ENCODE peak calls at places on chromosomes 1 and 21, in six cellular contexts. U, Z, A, K, Y and N are unnamed samples.

GRCh38 chr1:224052767-224053166 is 61.1 kb upstream of the FBXO28 start:
- DNase-seq in U (no peak), Z (no peak), A (no peak), K (no peak), Y (no peak), N (no peak)

GRCh38 chr1:230867119-230867902 is 1.0 kb downstream of the C1orf198 start:
- DNase-seq in U (no peak), Z (no peak), A (no peak), K (no peak), Y (no peak), N (no peak)

GRCh38 chr1:94180650-94181049 is 56.7 kb downstream of the ARHGAP29 start:
- DNase-seq in U (no peak), Z (no peak), A (no peak), K (no peak), Y (no peak), N (no peak)

GRCh38 chr1:2089051-2089450 is 38.8 kb downstream of the PRKCZ start:
- DNase-seq in U (no peak), Z (peak), A (no peak), K (no peak), Y (no peak), N (no peak)

GRCh38 chr21:45607922-45608295 is 35.6 kb upstream of the PCBP3 start:
- DNase-seq in U (peak), Z (no peak), A (no peak), K (no peak), Y (no peak), N (no peak)

GRCh38 chr1:42723511-42723910 is 16.5 kb downstream of the CLDN19 start:
- DNase-seq in U (no peak), Z (no peak), A (no peak), K (no peak), Y (no peak), N (no peak)

GRCh38 chr1:216910081-216910840 is 187.0 kb upstream of the ESRRG start:
- DNase-seq in U (peak), Z (no peak), A (no peak), K (no peak), Y (no peak), N (no peak)

GRCh38 chr1:72366473-72366872 is 84.1 kb upstream of the NEGR1 start:
- DNase-seq in U (no peak), Z (no peak), A (no peak), K (no peak), Y (no peak), N (no peak)

GRCh38 chr1:231147896-231148295 is 14.0 kb upstream of the TRIM67 start:
- DNase-seq in U (no peak), Z (no peak), A (no peak), K (no peak), Y (no peak), N (no peak)

GRCh38 chr1:14111121-14111520 is 411.1 kb downstream of the PRDM2 start:
- DNase-seq in U (no peak), Z (no peak), A (no peak), K (no peak), Y (no peak), N (no peak)

GRCh38 chr1:92480813-92481597 is 5.7 kb downstream of the GFI1 start:
- DNase-seq in U (no peak), Z (peak), A (peak), K (no peak), Y (no peak), N (peak)

GRCh38 chr1:78491311-78492071 is 717 bp downstream of the PTGFR start:
- DNase-seq in U (no peak), Z (peak), A (peak), K (no peak), Y (peak), N (peak)

GRCh38 chr1:78274814-78275213 is 216.0 kb upstream of the PTGFR start:
- DNase-seq in U (no peak), Z (no peak), A (no peak), K (no peak), Y (no peak), N (no peak)

GRCh38 chr1:160260436-160261382 is 1.6 kb downstream of the DCAF8 start:
- DNase-seq in U (no peak), Z (no peak), A (no peak), K (no peak), Y (no peak), N (no peak)

GRCh38 chr1:68221001-68221970 is 11.0 kb downstream of the WLS start:
- DNase-seq in U (no peak), Z (no peak), A (no peak), K (no peak), Y (no peak), N (no peak)

GRCh38 chr1:4371849-4372248 is 282.6 kb upstream of the AJAP1 start:
- DNase-seq in U (no peak), Z (no peak), A (no peak), K (no peak), Y (no peak), N (no peak)

GRCh38 chr1:207753611-207754010 is 1.8 kb downstream of the CD46 start:
- DNase-seq in U (no peak), Z (no peak), A (no peak), K (no peak), Y (no peak), N (no peak)

GRCh38 chr1:227899141-227899819 is 48.5 kb downstream of the WNT9A start:
- DNase-seq in U (no peak), Z (peak), A (no peak), K (no peak), Y (peak), N (no peak)

GRCh38 chr1:109898842-109899241 is 11.8 kb upstream of the CSF1 start:
- DNase-seq in U (no peak), Z (no peak), A (no peak), K (no peak), Y (no peak), N (no peak)

GRCh38 chr1:166671627-166672026 is 167.6 kb upstream of the POGK start:
- DNase-seq in U (no peak), Z (no peak), A (no peak), K (no peak), Y (no peak), N (no peak)

GRCh38 chr1:69441496-69441895 is 126.2 kb upstream of the LRRC7 start:
- DNase-seq in U (no peak), Z (no peak), A (no peak), K (no peak), Y (no peak), N (no peak)

GRCh38 chr1:3481836-3482589 is 27.5 kb downstream of the ARHGEF16 start:
- DNase-seq in U (no peak), Z (no peak), A (no peak), K (peak), Y (no peak), N (no peak)

GRCh38 chr1:16210581-16210980 is 1.9 kb downstream of the ARHGEF19 start:
- DNase-seq in U (no peak), Z (no peak), A (no peak), K (no peak), Y (no peak), N (no peak)

GRCh38 chr1:242826706-242827336 is 302.3 kb upstream of the PLD5 start:
- DNase-seq in U (no peak), Z (no peak), A (no peak), K (no peak), Y (no peak), N (no peak)

GRCh38 chr1:206685256-206685748 is 597 bp downstream of the MAPKAPK2 start:
- DNase-seq in U (no peak), Z (peak), A (peak), K (no peak), Y (no peak), N (peak)

GRCh38 chr1:164320780-164321683 is 238.0 kb upstream of the PBX1 start:
- DNase-seq in U (no peak), Z (peak), A (peak), K (peak), Y (peak), N (peak)

GRCh38 chr1:190084552-190084951 is 393.1 kb downstream of the BRINP3 start:
- DNase-seq in U (no peak), Z (peak), A (peak), K (no peak), Y (no peak), N (no peak)

GRCh38 chr1:162210171-162210570 is 140.7 kb downstream of the NOS1AP start:
- DNase-seq in U (no peak), Z (no peak), A (no peak), K (no peak), Y (no peak), N (no peak)

GRCh38 chr1:234683856-234684632 is 74.1 kb upstream of the IRF2BP2 start:
- DNase-seq in U (no peak), Z (no peak), A (no peak), K (peak), Y (peak), N (no peak)

GRCh38 chr1:22745675-22746585 is 35.3 kb downstream of the EPHB2 start:
- DNase-seq in U (no peak), Z (no peak), A (no peak), K (no peak), Y (no peak), N (no peak)

GRCh38 chr1:153387785-153388184 is 3.1 kb downstream of the S100A8 start:
- DNase-seq in U (no peak), Z (no peak), A (no peak), K (no peak), Y (no peak), N (no peak)

GRCh38 chr21:29342394-29342957 is 43.8 kb downstream of the BACH1 start:
- DNase-seq in U (no peak), Z (peak), A (no peak), K (no peak), Y (peak), N (no peak)

GRCh38 chr1:81254560-81254959 is 546.2 kb upstream of the ADGRL2 start:
- DNase-seq in U (no peak), Z (peak), A (no peak), K (no peak), Y (no peak), N (no peak)

GRCh38 chr1:118209648-118210047 is 24.6 kb upstream of the SPAG17 start:
- DNase-seq in U (no peak), Z (no peak), A (no peak), K (no peak), Y (no peak), N (no peak)

GRCh38 chr1:6614019-6614952 is 755 bp downstream of the PHF13 start:
- DNase-seq in U (no peak), Z (peak), A (peak), K (peak), Y (peak), N (peak)

DNA sequence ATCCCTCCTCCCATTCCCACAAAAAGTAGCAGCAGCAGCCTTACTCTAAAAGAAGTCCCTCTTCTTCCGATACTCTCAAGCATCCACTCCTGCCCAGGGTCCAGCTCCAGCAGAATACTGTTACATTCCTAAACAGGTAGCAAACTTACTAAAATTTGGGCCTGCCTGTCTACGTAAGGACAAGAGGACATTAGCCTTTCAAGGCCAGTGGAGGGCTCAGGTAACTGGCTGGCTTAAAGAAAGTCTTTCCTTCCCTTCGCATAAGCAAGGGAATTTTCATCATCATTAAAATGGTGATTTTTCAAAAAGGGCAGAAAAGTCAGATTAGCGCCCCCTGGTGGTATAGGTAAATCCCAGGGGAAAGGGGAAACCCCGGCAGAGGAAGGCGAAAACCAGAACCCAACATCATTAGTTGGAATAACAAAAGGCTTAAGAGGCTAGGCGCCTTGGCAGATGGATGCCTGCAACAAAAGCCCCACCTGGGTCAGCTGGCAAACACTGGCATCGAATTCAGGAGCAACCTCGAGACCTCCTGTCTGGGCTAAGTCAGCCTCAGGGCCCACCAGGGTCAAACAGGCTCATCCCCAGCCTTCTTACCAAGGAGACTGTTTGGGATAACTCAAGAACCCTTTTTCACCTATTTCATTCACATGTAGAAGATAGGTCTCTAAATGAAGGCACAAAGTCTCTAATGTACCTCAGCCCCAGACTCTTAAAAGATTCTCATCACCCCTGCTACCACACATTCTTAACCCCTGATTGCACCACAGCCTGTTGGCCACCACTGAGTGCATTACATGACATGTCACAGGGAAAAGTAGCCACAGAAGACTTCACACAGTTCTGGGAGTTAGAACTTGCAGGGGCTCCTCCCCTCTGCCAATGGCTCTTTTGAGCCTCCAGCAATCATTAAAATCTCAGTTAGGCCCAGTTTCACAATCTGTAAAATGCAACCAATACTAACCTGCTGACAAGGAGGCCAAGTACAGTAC is 36.7 kb downstream of the ERI3 start:
- DNase-seq in U (no peak), Z (peak), A (peak), K (no peak), Y (no peak), N (no peak)
- TF ChIP-seq CTCF in U (peak), Z (peak), A (peak), K (no peak), Y (peak), N (peak)

GRCh38 chr1:54249798-54250497 is 50.0 kb downstream of the MRPL37 start:
- DNase-seq in U (no peak), Z (no peak), A (no peak), K (no peak), Y (no peak), N (no peak)
- TF ChIP-seq CTCF in U (no peak), Z (no peak), A (no peak), K (no peak), Y (no peak), N (no peak)

GRCh38 chr1:192232859-192233417 is 74.7 kb downstream of the RGS18 start:
- DNase-seq in U (no peak), Z (no peak), A (no peak), K (no peak), Y (no peak), N (no peak)

GRCh38 chr1:192243721-192244120 is 73.1 kb upstream of the RGS21 start:
- DNase-seq in U (no peak), Z (no peak), A (no peak), K (no peak), Y (no peak), N (no peak)

GRCh38 chr1:192235127-192235526 is 76.9 kb downstream of the RGS18 start:
- DNase-seq in U (no peak), Z (no peak), A (no peak), K (no peak), Y (no peak), N (no peak)

DNA sequence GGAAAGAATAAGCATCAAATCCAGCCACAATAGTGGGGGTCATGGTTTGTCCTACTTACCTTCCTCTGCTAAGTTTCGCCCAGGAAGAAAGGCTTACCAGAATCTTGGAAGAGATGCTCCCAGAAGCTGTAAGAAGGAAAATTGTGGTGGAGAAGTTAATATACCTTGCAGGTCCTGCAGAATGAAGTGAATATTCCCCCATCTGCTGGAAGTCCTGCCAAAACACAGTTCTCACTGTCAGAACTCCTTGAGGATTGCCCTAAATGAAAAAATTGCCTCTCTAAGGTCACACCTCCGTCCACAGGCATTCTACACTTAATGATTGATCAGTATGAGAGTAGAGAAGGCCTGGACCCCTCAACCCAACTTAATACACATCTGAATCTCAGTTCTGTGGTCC is 78.4 kb upstream of the RGS21 start:
- DNase-seq in U (no peak), Z (no peak), A (no peak), K (no peak), Y (no peak), N (no peak)
- TF ChIP-seq CTCF in U (no peak), Z (no peak), A (no peak), K (no peak), Y (no peak), N (no peak)

DNA sequence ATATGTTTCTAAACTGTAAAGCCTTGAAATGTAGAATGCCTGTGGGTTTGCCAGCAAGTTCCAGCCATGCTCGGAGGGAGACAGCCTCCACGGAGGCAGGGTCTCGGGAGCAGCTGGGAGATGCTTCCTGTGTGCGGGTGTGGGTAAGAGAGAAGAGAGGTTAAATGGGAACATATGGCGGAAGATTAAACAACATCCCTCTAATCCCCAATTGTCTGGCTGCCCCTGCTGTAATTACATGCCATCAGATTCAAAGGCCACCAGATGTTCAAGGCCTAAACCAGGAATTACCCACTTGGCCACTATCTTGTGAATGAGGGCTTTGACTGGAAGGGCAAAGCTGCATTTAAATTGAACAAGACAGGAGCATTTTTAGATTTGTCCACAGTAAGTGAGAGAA is 81.4 kb upstream of the BACE2 start:
- DNase-seq in U (no peak), Z (no peak), A (peak), K (no peak), Y (no peak), N (no peak)
- TF ChIP-seq CTCF in U (no peak), Z (no peak), A (no peak), K (no peak), Y (no peak), N (no peak)

GRCh38 chr1:103525607-103526507 is at the start of gene RNPC3:
- DNase-seq in U (peak), Z (peak), A (peak), K (peak), Y (peak), N (peak)
- TF ChIP-seq CTCF in U (no peak), Z (no peak), A (peak), K (no peak), Y (no peak), N (peak)

DNA sequence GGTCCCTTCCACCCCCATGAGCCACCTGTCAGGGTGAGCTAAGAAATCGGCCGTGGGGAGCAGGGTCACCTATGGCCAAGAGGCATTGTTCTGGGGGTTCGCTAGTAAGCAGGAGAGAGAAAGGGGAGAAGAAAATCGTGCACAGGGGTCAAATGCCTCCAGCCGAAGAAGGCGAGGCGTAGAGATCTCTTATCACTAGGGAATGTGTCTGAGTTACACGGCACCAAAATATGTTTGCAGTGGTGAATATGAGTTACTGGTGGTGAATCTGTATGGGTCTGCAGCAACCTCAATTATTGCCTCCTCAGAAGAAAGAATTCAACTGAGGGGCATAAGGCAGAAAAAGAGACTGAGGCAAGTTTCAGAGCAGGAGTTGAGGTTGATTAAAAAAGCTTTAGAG is 54.2 kb upstream of the RABGAP1L start:
- DNase-seq in U (no peak), Z (no peak), A (no peak), K (no peak), Y (no peak), N (no peak)
- TF ChIP-seq CTCF in U (no peak), Z (no peak), A (no peak), K (no peak), Y (no peak), N (no peak)

GRCh38 chr1:155174334-155175280 is 958 bp downstream of the TRIM46 start:
- DNase-seq in U (no peak), Z (peak), A (peak), K (peak), Y (no peak), N (no peak)

GRCh38 chr1:155176544-155177071 is 3.0 kb downstream of the TRIM46 start:
- DNase-seq in U (peak), Z (peak), A (peak), K (peak), Y (peak), N (peak)

GRCh38 chr1:155177192-155177917 is 3.7 kb downstream of the TRIM46 start:
- DNase-seq in U (no peak), Z (peak), A (no peak), K (peak), Y (no peak), N (no peak)

GRCh38 chr1:155175281-155175926 is 1.8 kb downstream of the TRIM46 start:
- DNase-seq in U (no peak), Z (peak), A (no peak), K (peak), Y (no peak), N (no peak)

DNA sequence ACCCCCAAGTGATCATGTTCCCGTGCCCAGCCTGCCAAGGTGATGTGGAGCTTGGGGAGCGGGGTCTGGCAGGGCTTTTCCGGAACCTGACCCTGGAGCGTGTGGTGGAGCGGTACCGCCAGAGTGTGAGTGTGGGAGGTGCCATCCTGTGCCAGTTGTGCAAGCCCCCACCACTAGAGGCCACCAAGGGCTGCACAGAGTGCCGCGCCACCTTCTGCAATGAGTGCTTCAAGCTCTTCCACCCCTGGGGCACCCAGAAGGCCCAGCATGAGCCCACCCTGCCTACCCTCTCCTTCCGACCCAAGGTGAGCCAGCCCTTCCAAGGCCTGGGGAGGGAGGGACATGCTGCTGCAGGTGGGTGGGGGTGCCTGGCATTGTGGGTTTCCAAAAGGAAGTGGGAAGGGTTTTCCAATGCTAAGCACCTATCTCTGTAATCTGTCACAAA is 2.3 kb downstream of the TRIM46 start:
- DNase-seq in U (no peak), Z (peak), A (no peak), K (peak), Y (no peak), N (no peak)
- TF ChIP-seq CTCF in U (no peak), Z (no peak), A (no peak), K (no peak), Y (no peak), N (no peak)